ENCODE peak calls at places on chromosomes 16 and 17, in five cellular contexts. H, R, A, V and W are unnamed samples.

GRCh38 chr17:40564883-40565744 is at the start of gene CCR7:
- DNase-seq in H (no peak), R (no peak), A (peak; percentile 47), V (no peak), W (no peak)

GRCh38 chr17:63911657-63912100 is 621 bp upstream of the CSHL1 start:
- DNase-seq in H (peak; percentile 27), R (no peak), A (peak; percentile 41), V (no peak), W (peak; percentile 10)

GRCh38 chr17:50187403-50187735 is 14.1 kb downstream of the COL1A1 start:
- DNase-seq in H (no peak), R (no peak), A (no peak), V (no peak), W (no peak)

GRCh38 chr17:2874211-2874686 is 78.0 kb downstream of the RAP1GAP2 start:
- DNase-seq in H (no peak), R (no peak), A (peak; percentile 99), V (no peak), W (no peak)

GRCh38 chr17:5226940-5227878 is 7.5 kb downstream of the SCIMP start:
- DNase-seq in H (no peak), R (no peak), A (peak; percentile 7), V (no peak), W (no peak)

GRCh38 chr17:74825952-74826713 is 33.6 kb downstream of the GRIN2C start:
- DNase-seq in H (no peak), R (no peak), A (no peak), V (no peak), W (peak; percentile 12)

GRCh38 chr17:79556263-79556662 is 54.6 kb downstream of the RBFOX3 start:
- DNase-seq in H (no peak), R (no peak), A (no peak), V (peak; percentile 22), W (no peak)

GRCh38 chr17:834136-834535 is 52.0 kb downstream of the MRM3 start:
- DNase-seq in H (no peak), R (no peak), A (no peak), V (no peak), W (no peak)

GRCh38 chr16:57810197-57811024 is 8.1 kb upstream of the KIFC3 start:
- DNase-seq in H (peak; percentile 71), R (peak; percentile 69), A (peak; percentile 98), V (peak; percentile 88), W (peak; percentile 97)

GRCh38 chr16:83779881-83780280 is 27.9 kb upstream of the HSBP1 start:
- DNase-seq in H (no peak), R (no peak), A (no peak), V (no peak), W (no peak)

GRCh38 chr17:81684442-81684911 is 666 bp downstream of the HGS start:
- DNase-seq in H (no peak), R (no peak), A (peak; percentile 72), V (no peak), W (peak; percentile 30)

GRCh38 chr16:79770244-79771064 is 169.9 kb upstream of the MAF start:
- DNase-seq in H (no peak), R (peak; percentile 51), A (peak; percentile 96), V (peak; percentile 96), W (peak; percentile 94)

GRCh38 chr16:77297996-77298637 is 98.9 kb downstream of the SYCE1L start:
- DNase-seq in H (no peak), R (no peak), A (no peak), V (no peak), W (no peak)

GRCh38 chr16:64657316-64658011 is 464.4 kb downstream of the CDH11 start:
- DNase-seq in H (no peak), R (no peak), A (no peak), V (no peak), W (no peak)

GRCh38 chr16:81680444-81681263 is 98.4 kb upstream of the PLCG2 start:
- DNase-seq in H (no peak), R (no peak), A (no peak), V (no peak), W (no peak)

GRCh38 chr17:47072881-47073280 is 93.8 kb upstream of the RPRML start:
- DNase-seq in H (no peak), R (no peak), A (no peak), V (no peak), W (no peak)

GRCh38 chr17:81173761-81174160 is 7.7 kb upstream of the AATK start:
- DNase-seq in H (no peak), R (no peak), A (no peak), V (no peak), W (no peak)

GRCh38 chr17:81400939-81401726 is 5.9 kb downstream of the BAHCC1 start:
- DNase-seq in H (no peak), R (no peak), A (no peak), V (no peak), W (no peak)

GRCh38 chr16:67884684-67885083 is at the start of gene NRN1L:
- DNase-seq in H (no peak), R (peak; percentile 26), A (peak; percentile 95), V (peak; percentile 98), W (peak; percentile 31)

GRCh38 chr17:32876414-32877163 is at the start of gene MYO1D:
- DNase-seq in H (no peak), R (peak; percentile 21), A (peak; percentile 77), V (peak; percentile 74), W (peak; percentile 81)

GRCh38 chr17:33335491-33336173 is 42.5 kb upstream of the ASIC2 start:
- DNase-seq in H (no peak), R (no peak), A (peak; percentile 70), V (no peak), W (no peak)

GRCh38 chr17:17419621-17420020 is 57.2 kb upstream of the MED9 start:
- DNase-seq in H (no peak), R (no peak), A (no peak), V (peak; percentile 69), W (no peak)

GRCh38 chr16:57604177-57604576 is 24.3 kb upstream of the ADGRG1 start:
- DNase-seq in H (no peak), R (no peak), A (no peak), V (peak; percentile 32), W (no peak)

GRCh38 chr16:67982011-67982696 is 1.9 kb upstream of the DPEP3 start:
- DNase-seq in H (no peak), R (no peak), A (no peak), V (no peak), W (no peak)

GRCh38 chr17:68495081-68495480 is 17.1 kb upstream of the PRKAR1A start:
- DNase-seq in H (no peak), R (no peak), A (no peak), V (no peak), W (no peak)

GRCh38 chr17:68498479-68499326 is 13.5 kb upstream of the PRKAR1A start:
- DNase-seq in H (no peak), R (no peak), A (no peak), V (no peak), W (no peak)

GRCh38 chr17:68499587-68499986 is 12.6 kb upstream of the PRKAR1A start:
- DNase-seq in H (no peak), R (no peak), A (no peak), V (no peak), W (no peak)

GRCh38 chr17:68501074-68501473 is 11.2 kb upstream of the PRKAR1A start:
- DNase-seq in H (no peak), R (no peak), A (no peak), V (no peak), W (no peak)

DNA sequence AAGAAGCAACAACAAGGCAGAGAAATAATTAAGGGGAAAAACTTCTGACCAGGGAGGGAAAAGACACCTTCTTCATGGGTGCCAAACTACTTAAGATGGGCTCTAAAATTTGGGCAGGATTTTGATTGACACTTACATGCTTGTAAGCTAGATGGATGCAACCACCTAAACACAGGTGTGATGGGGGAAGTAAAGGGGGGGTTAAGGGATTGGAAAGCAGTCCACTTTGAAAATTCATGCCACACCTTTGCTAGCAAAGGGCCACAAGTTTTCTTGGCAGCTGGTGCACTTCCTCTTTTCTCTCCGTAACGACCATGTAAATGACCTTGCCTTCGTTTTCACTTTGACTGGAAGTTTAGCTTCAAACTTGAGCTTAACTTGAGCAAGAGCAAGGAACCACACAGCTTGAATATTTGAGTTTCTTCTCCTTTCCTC is 14.3 kb upstream of the PRKAR1A start:
- DNase-seq in H (no peak), R (no peak), A (no peak), V (no peak), W (peak; percentile 68)
- H3K4me3 ChIP-seq in H (no peak overlapping the region), R (no peak overlapping the region), A (no peak overlapping the region), V (no peak overlapping the region), W (no peak overlapping the region)

DNA sequence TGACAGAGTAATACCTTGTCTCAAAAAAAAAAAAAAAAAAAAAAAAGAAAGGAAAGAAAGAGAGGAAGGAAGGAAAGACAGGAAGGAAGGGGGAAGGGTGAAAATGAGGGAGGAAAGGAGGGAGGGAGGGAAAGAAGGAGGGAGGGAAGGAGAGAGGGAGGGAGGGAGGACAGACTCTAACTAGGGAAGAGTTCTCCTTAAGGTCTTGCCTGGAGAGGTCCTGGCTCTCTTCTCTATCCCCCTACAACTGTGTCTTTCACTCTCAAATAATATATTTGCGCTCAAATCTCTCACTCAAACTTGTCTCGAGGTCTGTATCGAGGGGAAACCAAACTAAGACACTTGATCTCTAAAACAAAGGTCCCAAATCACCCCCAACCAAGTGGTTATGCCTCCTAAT is 35.6 kb downstream of the WDR59 start:
- DNase-seq in H (no peak), R (no peak), A (no peak), V (no peak), W (no peak)
- H3K27ac ChIP-seq in H (no peak overlapping the region), R (no peak overlapping the region), A (no peak overlapping the region), V (no peak overlapping the region), W (no peak overlapping the region)

GRCh38 chr17:21285164-21286065 is 904 bp downstream of the MAP2K3 start:
- DNase-seq in H (no peak), R (no peak), A (no peak), V (peak; percentile 81), W (peak; percentile 45)
- H3K4me1 ChIP-seq in H (peaks cover 43% of the 10 kb centered on the region), R (peaks cover 33% of the 10 kb centered on the region), A (peaks cover 6% of the 10 kb centered on the region), V (peaks cover 75% of the 10 kb centered on the region), W (peaks cover 9% of the 10 kb centered on the region)

GRCh38 chr17:77036136-77036840 is 104.5 kb upstream of the SEC14L1 start:
- DNase-seq in H (no peak), R (no peak), A (no peak), V (no peak), W (no peak)

GRCh38 chr17:77035526-77035925 is 105.2 kb upstream of the SEC14L1 start:
- DNase-seq in H (no peak), R (no peak), A (no peak), V (no peak), W (no peak)

GRCh38 chr17:77036841-77037381 is 103.9 kb upstream of the SEC14L1 start:
- DNase-seq in H (no peak), R (no peak), A (no peak), V (no peak), W (no peak)

GRCh38 chr17:77037943-77038342 is 102.8 kb upstream of the SEC14L1 start:
- DNase-seq in H (no peak), R (no peak), A (no peak), V (no peak), W (no peak)

DNA sequence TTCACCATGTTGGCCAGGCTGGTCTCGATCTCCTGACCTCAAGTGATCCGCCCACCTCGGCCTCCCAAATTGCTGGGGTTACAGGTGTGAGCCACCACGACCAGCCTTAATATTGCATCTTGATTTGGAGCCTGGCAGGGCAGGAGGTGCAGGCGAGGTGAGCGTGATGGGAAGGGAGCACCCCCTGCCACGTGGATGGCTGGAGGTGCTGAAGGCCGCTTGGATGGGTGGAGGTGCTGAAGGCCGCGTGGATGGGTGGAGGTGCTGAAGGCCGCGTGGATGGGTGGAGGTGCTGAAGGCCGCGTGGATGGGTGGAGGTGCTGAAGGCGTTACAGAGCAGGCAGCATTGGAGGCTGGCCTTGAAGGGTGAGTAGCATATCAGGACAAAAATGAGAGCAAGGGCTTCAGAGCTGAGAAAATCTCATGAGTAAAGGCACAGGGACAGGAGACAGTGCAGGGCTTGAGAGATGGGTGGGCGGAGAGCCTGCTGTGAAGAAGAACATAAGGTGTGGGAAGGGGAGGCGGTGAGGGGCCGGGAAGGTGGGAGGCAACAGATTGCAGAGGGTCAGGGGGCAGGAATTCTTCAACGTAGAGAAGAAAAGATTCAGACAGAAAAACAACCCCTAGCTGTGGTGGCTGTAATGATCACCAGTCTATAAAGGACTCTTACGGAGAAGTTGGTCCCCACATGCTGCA is 101.8 kb upstream of the SEC14L1 start:
- DNase-seq in H (no peak), R (no peak), A (no peak), V (no peak), W (no peak)
- H3K4me3 ChIP-seq in H (no peak overlapping the region), R (no peak overlapping the region), A (no peak overlapping the region), V (no peak overlapping the region), W (no peak overlapping the region)